ENCODE peak calls at places on chromosome X, in ten cellular contexts. D, V, T, R, E, Y, W, M, P and H are unnamed samples.

GRCh38 chrX:65690057-65690855 is 22.8 kb downstream of the MSN start:
- DNase-seq in D (no peak), V (no peak), T (no peak), R (no peak), E (no peak), Y (no peak), W (no peak), M (no peak), P (no peak), H (peak)

GRCh38 chrX:119093991-119094741 is 21.4 kb downstream of the CT47C1 start:
- DNase-seq in D (no peak), V (no peak), T (no peak), R (no peak), E (no peak), Y (no peak), W (no peak), M (no peak), P (no peak), H (no peak)

GRCh38 chrX:311156-312129 is 7.2 kb downstream of the GTPBP6 start:
- DNase-seq in D (no peak), V (no peak), T (no peak), R (no peak), E (no peak), Y (no peak), W (no peak), M (no peak), P (no peak), H (no peak)

GRCh38 chrX:281166-281999 is at the start of gene PLCXD1:
- DNase-seq in D (no peak), V (peak), T (peak), R (no peak), E (no peak), Y (no peak), W (no peak), M (no peak), P (no peak), H (no peak)

GRCh38 chrX:3638280-3638873 is 75.1 kb downstream of the PRKX start:
- DNase-seq in D (peak), V (no peak), T (peak), R (no peak), E (peak), Y (peak), W (no peak), M (no peak), P (no peak), H (no peak)

GRCh38 chrX:39883664-39884063 is 214.1 kb downstream of the BCOR start:
- DNase-seq in D (no peak), V (no peak), T (no peak), R (no peak), E (no peak), Y (no peak), W (no peak), M (no peak), P (no peak), H (peak)

GRCh38 chrX:121581885-121582284 is 534.5 kb downstream of the GLUD2 start:
- DNase-seq in D (no peak), V (no peak), T (no peak), R (no peak), E (no peak), Y (no peak), W (no peak), M (no peak), P (no peak), H (no peak)

GRCh38 chrX:130893356-130894085 is 9.5 kb downstream of the ENOX2 start:
- DNase-seq in D (peak), V (no peak), T (no peak), R (no peak), E (no peak), Y (no peak), W (no peak), M (no peak), P (no peak), H (no peak)

GRCh38 chrX:154546354-154547244 is at the start of gene G6PD:
- DNase-seq in D (peak), V (no peak), T (peak), R (peak), E (peak), Y (peak), W (no peak), M (peak), P (peak), H (peak)

GRCh38 chrX:65195621-65196020 is 219.4 kb upstream of the ZC4H2 start:
- DNase-seq in D (no peak), V (no peak), T (no peak), R (no peak), E (no peak), Y (no peak), W (no peak), M (no peak), P (no peak), H (no peak)

GRCh38 chrX:10582215-10582733 is 38.1 kb downstream of the MID1 start:
- DNase-seq in D (no peak), V (no peak), T (no peak), R (no peak), E (no peak), Y (no peak), W (no peak), M (no peak), P (no peak), H (no peak)

GRCh38 chrX:37815366-37815765 is 32.0 kb downstream of the DYNLT3 start:
- DNase-seq in D (no peak), V (no peak), T (no peak), R (no peak), E (no peak), Y (no peak), W (no peak), M (no peak), P (no peak), H (no peak)

GRCh38 chrX:118652717-118653116 is 74.7 kb upstream of the IL13RA1 start:
- DNase-seq in D (no peak), V (no peak), T (no peak), R (no peak), E (peak), Y (no peak), W (no peak), M (no peak), P (no peak), H (no peak)

GRCh38 chrX:31021537-31021936 is 50.3 kb downstream of the FTHL17 start:
- DNase-seq in D (no peak), V (no peak), T (no peak), R (no peak), E (no peak), Y (no peak), W (no peak), M (no peak), P (no peak), H (no peak)

GRCh38 chrX:63506320-63506719 is 155.2 kb upstream of the SPIN4 start:
- DNase-seq in D (peak), V (no peak), T (no peak), R (no peak), E (peak), Y (peak), W (no peak), M (no peak), P (no peak), H (no peak)

GRCh38 chrX:85992811-85993229 is 54.5 kb downstream of the CHM start:
- DNase-seq in D (no peak), V (no peak), T (no peak), R (no peak), E (peak), Y (no peak), W (no peak), M (no peak), P (no peak), H (no peak)

GRCh38 chrX:21493226-21493850 is 119.1 kb downstream of the CNKSR2 start:
- DNase-seq in D (no peak), V (no peak), T (no peak), R (no peak), E (peak), Y (peak), W (no peak), M (no peak), P (peak), H (no peak)

GRCh38 chrX:100642296-100642695 is 1.7 kb upstream of the SRPX2 start:
- DNase-seq in D (no peak), V (no peak), T (no peak), R (no peak), E (no peak), Y (no peak), W (no peak), M (no peak), P (no peak), H (no peak)

GRCh38 chrX:154000051-154000450 is 19.7 kb downstream of the IRAK1 start:
- DNase-seq in D (no peak), V (no peak), T (no peak), R (no peak), E (no peak), Y (no peak), W (no peak), M (no peak), P (no peak), H (no peak)

GRCh38 chrX:134075894-134076718 is 90.7 kb upstream of the GPC3 start:
- DNase-seq in D (no peak), V (no peak), T (no peak), R (no peak), E (no peak), Y (no peak), W (no peak), M (no peak), P (no peak), H (no peak)

GRCh38 chrX:12011075-12011474 is 127.2 kb upstream of the FRMPD4 start:
- DNase-seq in D (no peak), V (no peak), T (no peak), R (no peak), E (no peak), Y (no peak), W (no peak), M (no peak), P (no peak), H (no peak)

GRCh38 chrX:9786839-9787635 is 808 bp downstream of the SHROOM2 start:
- DNase-seq in D (no peak), V (no peak), T (peak), R (no peak), E (no peak), Y (no peak), W (no peak), M (no peak), P (no peak), H (no peak)

GRCh38 chrX:107629533-107629909 is 1.2 kb downstream of the PRPS1 start:
- DNase-seq in D (peak), V (no peak), T (no peak), R (no peak), E (peak), Y (no peak), W (no peak), M (no peak), P (no peak), H (no peak)

GRCh38 chrX:39577206-39577605 is 520.6 kb downstream of the BCOR start:
- DNase-seq in D (no peak), V (no peak), T (no peak), R (no peak), E (no peak), Y (no peak), W (no peak), M (no peak), P (no peak), H (no peak)

GRCh38 chrX:31807165-31807564 is 735.3 kb upstream of the FTHL17 start:
- DNase-seq in D (no peak), V (no peak), T (no peak), R (no peak), E (no peak), Y (no peak), W (no peak), M (no peak), P (no peak), H (no peak)

GRCh38 chrX:38224160-38224559 is 3.5 kb upstream of the SRPX start:
- DNase-seq in D (no peak), V (no peak), T (no peak), R (no peak), E (no peak), Y (no peak), W (no peak), M (no peak), P (no peak), H (no peak)

GRCh38 chrX:77276742-77277141 is 170.4 kb upstream of the FGF16 start:
- DNase-seq in D (peak), V (no peak), T (no peak), R (no peak), E (no peak), Y (no peak), W (no peak), M (no peak), P (no peak), H (no peak)

GRCh38 chrX:74450803-74451449 is 29.6 kb downstream of the SLC16A2 start:
- DNase-seq in D (peak), V (no peak), T (no peak), R (no peak), E (peak), Y (no peak), W (no peak), M (no peak), P (no peak), H (no peak)

GRCh38 chrX:12379666-12380065 is 241.4 kb downstream of the FRMPD4 start:
- DNase-seq in D (no peak), V (no peak), T (no peak), R (no peak), E (peak), Y (no peak), W (no peak), M (no peak), P (no peak), H (no peak)

GRCh38 chrX:9997524-9997923 is 30.4 kb downstream of the CLDN34 start:
- DNase-seq in D (no peak), V (no peak), T (no peak), R (no peak), E (no peak), Y (no peak), W (no peak), M (no peak), P (no peak), H (no peak)

GRCh38 chrX:53135581-53135980 is 41.6 kb downstream of the KANTR start:
- DNase-seq in D (no peak), V (no peak), T (no peak), R (no peak), E (no peak), Y (no peak), W (no peak), M (no peak), P (no peak), H (no peak)

GRCh38 chrX:120450163-120450562 is 18.9 kb downstream of the LAMP2 start:
- DNase-seq in D (peak), V (no peak), T (no peak), R (no peak), E (peak), Y (no peak), W (no peak), M (no peak), P (no peak), H (no peak)

GRCh38 chrX:41442824-41443560 is 4.2 kb upstream of the NYX start:
- DNase-seq in D (no peak), V (no peak), T (no peak), R (no peak), E (no peak), Y (no peak), W (no peak), M (no peak), P (no peak), H (no peak)

GRCh38 chrX:152989292-152989658 is 4.6 kb downstream of the PNMA5 start:
- DNase-seq in D (no peak), V (no peak), T (no peak), R (no peak), E (no peak), Y (no peak), W (no peak), M (no peak), P (no peak), H (no peak)

GRCh38 chrX:21725498-21725897 is 32.4 kb downstream of the SMPX start:
- DNase-seq in D (peak), V (no peak), T (no peak), R (no peak), E (peak), Y (peak), W (no peak), M (no peak), P (peak), H (no peak)

GRCh38 chrX:134990475-134991473 is at the start of gene SMIM10:
- DNase-seq in D (no peak), V (peak), T (peak), R (peak), E (peak), Y (no peak), W (no peak), M (peak), P (no peak), H (peak)

GRCh38 chrX:103849558-103849957 is 17.5 kb upstream of the RAB9B start:
- DNase-seq in D (no peak), V (no peak), T (no peak), R (no peak), E (no peak), Y (no peak), W (no peak), M (no peak), P (no peak), H (no peak)

GRCh38 chrX:151973851-151974335 is 583 bp downstream of the GABRE start:
- DNase-seq in D (no peak), V (no peak), T (no peak), R (no peak), E (peak), Y (no peak), W (peak), M (no peak), P (no peak), H (no peak)